ENCODE peak calls at places on chromosomes 1 and 21, in nine cellular contexts. L is AG04450; K is lower lobe of right lung; W is adrenal gland; H is left ventricle myocardium inferior; T is body of pancreas; E is CD8-positive, alpha-beta T cell; S is fibroblast of pulmonary artery; Q is H9. N is an unnamed sample.

GRCh38 chr1:180842052-180842451 is 70.6 kb upstream of the KIAA1614 start:
- DNase-seq in Q (no peak), W (no peak), E (no peak), T (no peak), L (peak), H (no peak), S (peak), K (no peak), N (no peak)

GRCh38 chr1:30379684-30380624 is 343.4 kb downstream of the MATN1 start:
- DNase-seq in W (peak), H (no peak), L (peak), K (no peak), S (peak), T (peak), Q (peak), E (peak), N (peak)

GRCh38 chr1:182674346-182675246 is 9.8 kb downstream of the RGS8 start:
- DNase-seq in H (no peak), K (no peak), S (peak), L (no peak), E (no peak), W (no peak), T (no peak), Q (no peak), N (no peak)

GRCh38 chr1:42162181-42162580 is 2.4 kb downstream of the GUCA2A start:
- DNase-seq in K (no peak), T (no peak), Q (no peak), L (no peak), H (no peak), E (no peak), W (no peak), S (no peak), N (no peak)

GRCh38 chr1:186559601-186560116 is 98.7 kb upstream of the PDC start:
- DNase-seq in T (no peak), Q (no peak), W (no peak), K (no peak), H (no peak), E (no peak), S (peak), L (no peak), N (no peak)

GRCh38 chr1:229817936-229818335 is 191.9 kb downstream of the URB2 start:
- DNase-seq in S (no peak), H (no peak), L (no peak), E (no peak), K (no peak), T (no peak), Q (no peak), W (no peak), N (no peak)

GRCh38 chr1:33687000-33687399 is 176.9 kb upstream of the HMGB4 start:
- DNase-seq in T (no peak), H (no peak), S (no peak), Q (no peak), E (no peak), L (no peak), K (no peak), W (no peak), N (no peak)

GRCh38 chr21:41985662-41986416 is 24.3 kb downstream of the ZBTB21 start:
- DNase-seq in S (no peak), W (no peak), T (no peak), E (no peak), Q (no peak), K (no peak), H (no peak), L (no peak), N (no peak)

GRCh38 chr1:59481915-59482505 is 185.1 kb downstream of the FGGY start:
- DNase-seq in H (no peak), W (no peak), S (no peak), E (no peak), K (no peak), T (no peak), L (no peak), Q (no peak), N (no peak)

GRCh38 chr1:12692967-12693782 is 22.7 kb upstream of the AADACL3 start:
- DNase-seq in H (no peak), L (no peak), T (no peak), E (no peak), K (no peak), S (peak), W (no peak), Q (no peak), N (no peak)

GRCh38 chr1:225250432-225250831 is 177.4 kb downstream of the LBR start:
- DNase-seq in K (no peak), L (no peak), S (no peak), H (no peak), W (no peak), T (no peak), Q (no peak), E (no peak), N (no peak)

GRCh38 chr21:35226960-35227741 is 178.0 kb upstream of the RUNX1 start:
- DNase-seq in L (no peak), T (no peak), E (peak), H (no peak), W (no peak), S (no peak), Q (no peak), K (no peak), N (no peak)

GRCh38 chr1:39926343-39926769 is 24.6 kb upstream of the MYCL start:
- DNase-seq in W (no peak), K (no peak), H (no peak), T (peak), Q (no peak), S (peak), E (no peak), L (no peak), N (no peak)

GRCh38 chr1:101235696-101236545 is 898 bp upstream of the S1PR1 start:
- DNase-seq in E (peak), L (no peak), Q (peak), S (peak), T (peak), K (peak), W (peak), H (peak), N (peak)

GRCh38 chr1:33507661-33508060 is 35.2 kb downstream of the ZSCAN20 start:
- DNase-seq in S (no peak), E (no peak), K (no peak), T (no peak), H (no peak), L (no peak), W (no peak), Q (no peak), N (no peak)

GRCh38 chr1:46333300-46334029 is 7.1 kb upstream of the NSUN4 start:
- DNase-seq in S (peak), E (no peak), L (no peak), Q (peak), T (no peak), H (no peak), W (no peak), K (no peak), N (no peak)

GRCh38 chr1:36323636-36324321 is at the start of gene EVA1B:
- DNase-seq in T (peak), S (peak), W (peak), Q (peak), H (peak), K (peak), L (no peak), E (peak), N (no peak)

GRCh38 chr1:108000620-108001105 is 35.7 kb upstream of the VAV3 start:
- DNase-seq in S (peak), Q (no peak), E (no peak), L (peak), K (no peak), H (peak), T (peak), W (peak), N (no peak)

GRCh38 chr1:180178511-180179161 is 24.0 kb downstream of the QSOX1 start:
- DNase-seq in L (no peak), Q (peak), H (peak), S (peak), K (peak), T (peak), E (peak), W (peak), N (peak)

GRCh38 chr1:154635162-154635561 is 27.2 kb upstream of the ADAR start:
- DNase-seq in S (no peak), Q (no peak), K (no peak), H (no peak), W (no peak), T (no peak), E (no peak), L (no peak), N (no peak)

GRCh38 chr1:67611841-67612240 is 73.2 kb upstream of the GADD45A start:
- DNase-seq in K (no peak), S (no peak), E (no peak), L (no peak), T (no peak), Q (no peak), W (no peak), H (no peak), N (no peak)

GRCh38 chr1:17030186-17030585 is 18.5 kb upstream of the ATP13A2 start:
- DNase-seq in W (no peak), E (no peak), S (no peak), Q (no peak), T (no peak), L (no peak), H (no peak), K (no peak), N (no peak)

GRCh38 chr1:228494044-228494353 is 6.8 kb downstream of the RNF187 start:
- DNase-seq in L (no peak), K (no peak), T (no peak), H (no peak), S (no peak), Q (no peak), E (no peak), W (no peak), N (no peak)

GRCh38 chr1:105914403-105914802 is 1142.1 kb upstream of the PRMT6 start:
- DNase-seq in H (no peak), W (no peak), E (no peak), T (peak), S (no peak), K (no peak), Q (no peak), L (no peak), N (no peak)

GRCh38 chr1:176032040-176032645 is 174.9 kb downstream of the COP1 start:
- DNase-seq in E (no peak), W (no peak), Q (no peak), H (no peak), K (no peak), L (no peak), S (no peak), T (no peak), N (no peak)

GRCh38 chr1:170931650-170932049 is 3.7 kb upstream of the MROH9 start:
- DNase-seq in H (no peak), L (no peak), K (no peak), E (no peak), T (no peak), Q (peak), S (no peak), W (no peak), N (no peak)

GRCh38 chr1:170935231-170935630 is at the start of gene MROH9:
- DNase-seq in K (no peak), W (no peak), E (no peak), S (no peak), L (no peak), H (no peak), Q (no peak), T (no peak), N (no peak)

GRCh38 chr1:170932236-170932635 is 3.1 kb upstream of the MROH9 start:
- DNase-seq in Q (no peak), S (no peak), W (no peak), T (no peak), K (no peak), E (no peak), H (no peak), L (no peak), N (no peak)

GRCh38 chr1:170929412-170929834 is 5.9 kb upstream of the MROH9 start:
- DNase-seq in S (peak), K (no peak), T (no peak), Q (no peak), H (no peak), L (no peak), W (no peak), E (no peak), N (no peak)

DNA sequence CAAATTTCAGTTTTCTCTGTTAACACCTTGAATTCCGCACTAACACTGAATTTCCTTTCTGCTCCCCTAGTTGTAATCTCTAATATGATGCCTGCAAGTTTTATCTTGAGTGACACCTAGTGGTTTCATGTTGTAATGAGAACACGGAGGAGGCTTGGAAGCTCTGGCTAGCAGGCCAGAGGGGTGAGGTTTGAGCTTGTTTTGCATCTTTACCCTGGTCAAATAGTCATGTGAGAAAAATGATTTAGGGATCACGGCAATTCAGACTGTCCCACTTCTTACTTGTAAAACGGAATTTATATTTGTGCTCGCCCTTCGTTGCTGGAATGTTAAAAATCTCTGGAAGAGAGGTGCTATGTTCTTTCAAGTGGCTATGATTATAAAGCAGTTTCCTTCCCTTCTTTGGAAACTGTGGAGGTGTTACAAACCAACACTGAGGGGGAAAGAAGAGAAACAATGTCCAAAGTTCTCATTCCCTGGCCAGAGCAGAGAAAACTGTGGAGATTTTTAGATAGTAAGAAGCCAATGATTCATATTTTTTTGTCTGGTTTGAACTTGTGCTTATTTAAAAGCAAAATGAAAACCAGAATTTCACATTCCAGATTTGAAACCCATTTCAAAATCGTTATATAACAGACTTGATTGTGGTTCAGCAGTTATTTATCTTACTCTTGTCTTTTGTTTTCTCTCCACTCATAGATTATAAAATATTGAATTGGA is 5.3 kb upstream of the MROH9 start:
- DNase-seq in L (peak), T (peak), Q (peak), W (peak), H (no peak), E (no peak), S (peak), K (no peak), N (no peak)
- TF ChIP-seq CTCF in L (peak), T (peak), Q (peak), W (peak), H (peak), E (peak), S (peak), K (peak), N (peak)

GRCh38 chr1:177278626-177279390 is 108.0 kb downstream of the BRINP2 start:
- DNase-seq in L (no peak), K (no peak), T (no peak), E (no peak), W (peak), S (peak), H (no peak), Q (peak), N (no peak)
- TF ChIP-seq CTCF in L (no peak), K (no peak), T (no peak), E (no peak), W (peak), S (no peak), H (no peak), Q (no peak), N (no peak)

GRCh38 chr1:149940427-149940826 is 3.7 kb upstream of the MTMR11 start:
- DNase-seq in Q (no peak), L (no peak), K (no peak), S (no peak), E (no peak), T (no peak), W (no peak), H (no peak), N (no peak)

GRCh38 chr1:149936076-149936991 is at the start of gene MTMR11:
- DNase-seq in K (no peak), L (no peak), Q (no peak), E (no peak), T (peak), S (peak), W (peak), H (no peak), N (no peak)

GRCh38 chr1:149937779-149938178 is 1.1 kb upstream of the MTMR11 start:
- DNase-seq in E (no peak), K (no peak), Q (no peak), H (no peak), T (no peak), L (no peak), W (no peak), S (no peak), N (no peak)

GRCh38 chr1:149934326-149934725 is 2.4 kb downstream of the MTMR11 start:
- DNase-seq in H (no peak), W (no peak), T (no peak), S (no peak), E (no peak), K (no peak), L (no peak), Q (no peak), N (no peak)

DNA sequence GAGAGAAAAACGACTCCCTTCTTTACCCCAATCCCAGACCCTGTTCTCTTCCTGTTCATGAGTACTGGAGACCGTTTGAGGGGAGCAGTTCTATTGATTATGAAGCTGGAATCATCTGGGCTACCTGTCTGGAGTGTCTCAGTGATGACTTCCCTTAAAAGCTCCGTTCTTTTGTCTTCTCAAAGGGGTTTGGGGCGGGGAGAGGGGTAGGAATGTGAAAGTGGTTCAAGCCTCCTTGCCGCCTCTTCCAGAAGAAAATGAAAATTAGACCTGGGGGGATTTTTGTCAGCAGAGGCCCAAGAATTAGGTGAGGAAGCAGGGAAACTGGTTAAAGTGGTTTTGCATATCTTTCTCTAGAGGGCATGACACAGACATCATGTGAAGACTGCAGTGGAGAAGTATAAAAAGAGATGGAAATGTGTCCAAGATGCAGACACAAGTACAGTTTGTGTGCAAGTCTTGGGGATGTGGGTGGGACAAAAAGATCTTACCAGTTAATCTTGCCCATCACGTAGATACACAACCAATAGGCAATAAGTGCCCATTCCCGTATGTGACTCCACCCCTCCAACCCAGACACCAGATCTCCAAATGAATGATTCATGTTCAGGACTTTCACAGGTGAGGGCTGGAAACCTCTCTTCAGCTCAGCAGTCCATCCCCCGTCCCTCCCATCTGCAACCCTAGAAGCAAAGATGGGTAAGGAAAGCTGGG is 470 bp upstream of the MTMR11 start:
- DNase-seq in W (peak), S (peak), Q (peak), H (no peak), K (no peak), L (no peak), E (no peak), T (peak), N (no peak)
- TF ChIP-seq CTCF in W (no peak), S (no peak), Q (no peak), H (no peak), K (no peak), L (peak), E (no peak), T (no peak), N (no peak)

DNA sequence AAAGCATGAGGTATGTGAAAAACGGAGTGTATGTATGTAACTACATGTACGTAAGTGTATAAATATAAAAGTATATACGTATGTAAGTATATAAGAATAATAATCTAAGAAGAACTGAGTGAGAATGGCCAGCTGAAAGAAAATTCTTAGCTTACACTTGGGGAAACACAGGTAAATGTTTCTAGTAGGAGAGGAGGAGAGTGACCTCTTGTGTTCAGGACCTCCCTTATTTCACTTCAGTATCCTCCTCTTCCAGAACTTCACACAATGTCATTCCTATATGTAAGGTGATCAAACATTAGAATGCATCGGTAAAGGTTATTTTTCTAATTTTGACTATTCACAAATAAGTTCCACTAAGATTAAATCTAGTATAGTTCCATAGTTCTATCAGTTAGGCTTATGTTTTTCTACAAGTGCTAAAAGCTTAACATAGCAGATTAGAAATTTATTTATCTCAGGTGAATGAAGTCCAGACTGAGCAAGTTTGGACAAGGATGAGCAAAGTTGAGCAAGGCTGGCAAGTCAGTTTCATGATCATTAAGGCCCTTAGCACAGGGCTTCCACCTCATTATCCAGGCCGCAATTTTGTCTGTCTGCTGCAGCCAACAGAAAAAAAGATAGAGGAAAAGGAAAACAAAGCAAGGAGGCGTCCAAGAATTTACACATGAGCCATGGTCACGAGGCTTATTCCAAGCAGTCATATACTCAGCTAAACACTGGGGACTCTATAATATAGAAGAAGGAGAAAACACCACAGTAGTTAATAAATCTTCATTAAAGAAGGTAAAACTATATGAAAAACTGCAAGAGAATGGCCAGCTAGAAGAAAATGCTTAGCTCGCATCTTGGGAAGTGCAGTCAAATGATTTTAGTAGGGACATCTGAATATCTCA is 7.1 kb upstream of the MROH9 start:
- DNase-seq in H (no peak), S (peak), T (no peak), E (no peak), W (no peak), Q (no peak), L (no peak), K (no peak), N (no peak)
- TF ChIP-seq CTCF in H (no peak), S (peak), T (no peak), E (no peak), W (no peak), Q (peak), L (no peak), K (no peak), N (no peak)

N was measured in glutamatergic neuron.